ENCODE peak calls at places on chromosomes 3 and 15, in ten cellular contexts. T, Y, L, N, X, W, H, M, G and Q are unnamed samples.

GRCh38 chr15:77507911-77508310 is 87.2 kb downstream of the HMG20A start:
- DNase-seq in X (no peak), T (peak), Y (no peak), L (no peak), W (no peak), M (no peak), G (peak), N (no peak), H (no peak), Q (no peak)

GRCh38 chr3:185070491-185071335 is 82.1 kb downstream of the C3orf70 start:
- DNase-seq in L (no peak), N (no peak), W (peak), M (no peak), T (no peak), Y (no peak), X (no peak), H (no peak), G (peak), Q (peak)

GRCh38 chr3:182465301-182466185 is 327.8 kb upstream of the ATP11B start:
- DNase-seq in T (no peak), Y (no peak), X (no peak), W (no peak), H (no peak), N (no peak), G (no peak), M (no peak), L (no peak), Q (no peak)

GRCh38 chr15:31367730-31368344 is 41.2 kb downstream of the KLF13 start:
- DNase-seq in Y (peak), W (no peak), N (no peak), X (no peak), L (no peak), M (no peak), H (no peak), T (no peak), G (no peak), Q (no peak)

GRCh38 chr3:172929451-172929850 is 178.9 kb downstream of the ECT2 start:
- DNase-seq in T (no peak), G (no peak), M (no peak), W (no peak), Y (no peak), X (no peak), N (no peak), H (no peak), L (no peak), Q (no peak)

GRCh38 chr3:71442648-71443047 is 140.9 kb downstream of the FOXP1 start:
- DNase-seq in H (no peak), L (no peak), G (no peak), T (no peak), N (no peak), X (no peak), Y (no peak), M (no peak), W (no peak), Q (no peak)

GRCh38 chr3:33159234-33159633 is 45.4 kb downstream of the CRTAP start:
- DNase-seq in T (no peak), Y (no peak), M (no peak), L (no peak), G (no peak), N (no peak), W (no peak), X (no peak), H (no peak), Q (no peak)

GRCh38 chr3:125437631-125438435 is 62.7 kb upstream of the ZNF148 start:
- DNase-seq in T (peak), N (peak), W (peak), L (peak), Y (peak), X (peak), M (peak), G (peak), H (peak), Q (peak)

GRCh38 chr15:99558084-99558483 is 7.7 kb upstream of the MEF2A start:
- DNase-seq in G (no peak), N (no peak), M (no peak), Y (no peak), L (no peak), T (no peak), X (no peak), W (no peak), H (no peak), Q (no peak)